ENCODE peak calls at places on chromosomes 16 and 17, in ten cellular contexts. K, C, I, Z, S, U, Y, W, L and P are unnamed samples.

GRCh38 chr17:29344201-29344856 is 45.8 kb upstream of the TAOK1 start:
- DNase-seq in K (no peak), C (no peak), I (no peak), Z (peak), S (no peak), U (no peak), Y (no peak), W (no peak), L (no peak), P (no peak)

GRCh38 chr16:13453325-13453724 is 466.6 kb upstream of the ERCC4 start:
- DNase-seq in K (no peak), C (no peak), I (no peak), Z (peak), S (no peak), U (no peak), Y (no peak), W (no peak), L (no peak), P (no peak)

GRCh38 chr16:67525176-67525860 is 3.3 kb upstream of the RIPOR1 start:
- DNase-seq in K (no peak), C (no peak), I (no peak), Z (peak), S (no peak), U (no peak), Y (no peak), W (no peak), L (no peak), P (no peak)

GRCh38 chr16:69003500-69003899 is 102.0 kb upstream of the HAS3 start:
- DNase-seq in K (no peak), C (no peak), I (no peak), Z (no peak), S (no peak), U (no peak), Y (no peak), W (no peak), L (no peak), P (peak)

GRCh38 chr16:70795513-70795912 is 5.4 kb downstream of the VAC14 start:
- DNase-seq in K (no peak), C (no peak), I (no peak), Z (no peak), S (no peak), U (no peak), Y (no peak), W (no peak), L (no peak), P (no peak)

GRCh38 chr17:28145348-28145747 is 102.9 kb downstream of the NLK start:
- DNase-seq in K (no peak), C (no peak), I (no peak), Z (peak), S (peak), U (peak), Y (peak), W (no peak), L (no peak), P (peak)

GRCh38 chr16:27597361-27597760 is 47.4 kb downstream of the KATNIP start:
- DNase-seq in K (no peak), C (no peak), I (no peak), Z (no peak), S (no peak), U (no peak), Y (no peak), W (no peak), L (no peak), P (no peak)

GRCh38 chr17:82681547-82681946 is 17.0 kb downstream of the RAB40B start:
- DNase-seq in K (no peak), C (no peak), I (no peak), Z (no peak), S (no peak), U (no peak), Y (no peak), W (no peak), L (no peak), P (no peak)

GRCh38 chr17:38449364-38449763 is 21.1 kb downstream of the ARHGAP23 start:
- DNase-seq in K (no peak), C (peak), I (peak), Z (peak), S (no peak), U (no peak), Y (no peak), W (no peak), L (no peak), P (peak)

GRCh38 chr17:77372444-77373297 is 231.9 kb downstream of the SEC14L1 start:
- DNase-seq in K (peak), C (peak), I (peak), Z (peak), S (peak), U (no peak), Y (no peak), W (peak), L (peak), P (peak)

GRCh38 chr16:11100239-11100750 is 155.7 kb downstream of the SOCS1 start:
- DNase-seq in K (no peak), C (peak), I (peak), Z (peak), S (peak), U (peak), Y (peak), W (peak), L (peak), P (peak)

GRCh38 chr16:28326881-28327610 is 34.7 kb downstream of the SBK1 start:
- DNase-seq in K (peak), C (peak), I (peak), Z (peak), S (peak), U (peak), Y (peak), W (peak), L (peak), P (peak)

GRCh38 chr17:32302860-32303649 is 37.4 kb downstream of the RHBDL3 start:
- DNase-seq in K (no peak), C (peak), I (peak), Z (peak), S (no peak), U (no peak), Y (no peak), W (no peak), L (no peak), P (no peak)

GRCh38 chr17:28613916-28614315 is at the start of gene RSKR:
- DNase-seq in K (no peak), C (no peak), I (no peak), Z (peak), S (no peak), U (no peak), Y (no peak), W (no peak), L (no peak), P (no peak)

GRCh38 chr16:53159781-53160436 is 105.1 kb downstream of the CHD9 start:
- DNase-seq in K (no peak), C (peak), I (no peak), Z (peak), S (peak), U (peak), Y (peak), W (peak), L (peak), P (peak)

GRCh38 chr16:72554935-72555334 is 383.0 kb upstream of the PMFBP1 start:
- DNase-seq in K (no peak), C (no peak), I (no peak), Z (peak), S (no peak), U (no peak), Y (peak), W (no peak), L (no peak), P (peak)

GRCh38 chr17:79549111-79549915 is 61.5 kb downstream of the RBFOX3 start:
- DNase-seq in K (no peak), C (no peak), I (no peak), Z (no peak), S (no peak), U (no peak), Y (no peak), W (no peak), L (no peak), P (no peak)

GRCh38 chr17:48546187-48546923 is 1.4 kb upstream of the HOXB2 start:
- DNase-seq in K (no peak), C (peak), I (no peak), Z (no peak), S (peak), U (no peak), Y (no peak), W (no peak), L (peak), P (peak)

GRCh38 chr17:65696739-65697394 is 135.4 kb upstream of the AXIN2 start:
- DNase-seq in K (no peak), C (no peak), I (no peak), Z (peak), S (peak), U (peak), Y (peak), W (no peak), L (peak), P (peak)

GRCh38 chr16:31211960-31212359 is 2.0 kb upstream of the TRIM72 start:
- DNase-seq in K (no peak), C (no peak), I (no peak), Z (no peak), S (no peak), U (no peak), Y (no peak), W (no peak), L (no peak), P (no peak)

GRCh38 chr16:241866-242265 is 7.2 kb downstream of the FAM234A start:
- DNase-seq in K (no peak), C (no peak), I (no peak), Z (no peak), S (no peak), U (no peak), Y (no peak), W (no peak), L (no peak), P (peak)

GRCh38 chr17:82858376-82859126 is 18.7 kb upstream of the ZNF750 start:
- DNase-seq in K (no peak), C (no peak), I (peak), Z (no peak), S (no peak), U (no peak), Y (no peak), W (no peak), L (no peak), P (no peak)

GRCh38 chr16:82655315-82655714 is 28.5 kb downstream of the CDH13 start:
- DNase-seq in K (peak), C (no peak), I (no peak), Z (peak), S (peak), U (no peak), Y (peak), W (peak), L (peak), P (peak)

GRCh38 chr17:78154903-78155811 is 9.0 kb downstream of the C17orf99 start:
- DNase-seq in K (no peak), C (no peak), I (no peak), Z (no peak), S (no peak), U (no peak), Y (no peak), W (peak), L (peak), P (no peak)

GRCh38 chr17:38428150-38428642 is at the start of gene ARHGAP23:
- DNase-seq in K (peak), C (peak), I (peak), Z (peak), S (peak), U (peak), Y (no peak), W (peak), L (peak), P (peak)

GRCh38 chr16:23148513-23149266 is 562 bp downstream of the USP31 start:
- DNase-seq in K (peak), C (peak), I (no peak), Z (peak), S (peak), U (no peak), Y (no peak), W (peak), L (peak), P (peak)

GRCh38 chr16:25027781-25028180 is 12.6 kb upstream of the ARHGAP17 start:
- DNase-seq in K (peak), C (no peak), I (no peak), Z (no peak), S (no peak), U (no peak), Y (no peak), W (no peak), L (no peak), P (no peak)

GRCh38 chr17:2041561-2042354 is at the start of gene OVCA2:
- DNase-seq in K (peak), C (peak), I (peak), Z (peak), S (peak), U (peak), Y (peak), W (peak), L (peak), P (peak)

GRCh38 chr17:18984273-18985114 is 20.1 kb downstream of the FAM83G start:
- DNase-seq in K (no peak), C (no peak), I (no peak), Z (no peak), S (no peak), U (no peak), Y (no peak), W (no peak), L (no peak), P (no peak)

GRCh38 chr17:12053552-12053951 is 32.9 kb downstream of the MAP2K4 start:
- DNase-seq in K (no peak), C (no peak), I (no peak), Z (no peak), S (no peak), U (no peak), Y (no peak), W (no peak), L (no peak), P (no peak)

GRCh38 chr16:20181386-20181785 is 107.7 kb upstream of the GPR139 start:
- DNase-seq in K (no peak), C (no peak), I (no peak), Z (no peak), S (no peak), U (no peak), Y (no peak), W (no peak), L (no peak), P (no peak)

GRCh38 chr16:54944002-54944401 is 13.3 kb downstream of the IRX5 start:
- DNase-seq in K (no peak), C (no peak), I (peak), Z (no peak), S (no peak), U (no peak), Y (no peak), W (no peak), L (no peak), P (no peak)

GRCh38 chr16:53370827-53371226 is 63.4 kb upstream of the RBL2 start:
- DNase-seq in K (no peak), C (no peak), I (no peak), Z (no peak), S (no peak), U (no peak), Y (no peak), W (no peak), L (no peak), P (no peak)

GRCh38 chr17:72360386-72360940 is 239.6 kb downstream of the SOX9 start:
- DNase-seq in K (no peak), C (no peak), I (no peak), Z (no peak), S (no peak), U (no peak), Y (no peak), W (no peak), L (no peak), P (no peak)

GRCh38 chr17:18321309-18321708 is 6.2 kb downstream of the SMCR8 start:
- DNase-seq in K (no peak), C (no peak), I (no peak), Z (no peak), S (no peak), U (no peak), Y (no peak), W (no peak), L (peak), P (no peak)